ENCODE peak calls at places on chromosome 22, in seven cellular contexts. N, S, Z, G, O, K and H are unnamed samples.

GRCh38 chr22:38258895-38259294 is 13.9 kb downstream of the TMEM184B start:
- DNase-seq in N (no peak), S (no peak), Z (no peak), G (peak; percentile 82), O (peak; percentile 72), K (no peak), H (no peak)

GRCh38 chr22:19772673-19773469 is 12.3 kb downstream of the TBX1 start:
- DNase-seq in N (peak; percentile 18), S (no peak), Z (no peak), G (no peak), O (no peak), K (no peak), H (no peak)

GRCh38 chr22:50186789-50187523 is 1.2 kb downstream of the TRABD start:
- DNase-seq in N (no peak), S (no peak), Z (no peak), G (no peak), O (peak; percentile 29), K (no peak), H (no peak)

GRCh38 chr22:19806213-19807160 is 45.9 kb downstream of the TBX1 start:
- DNase-seq in N (no peak), S (peak; percentile 21), Z (no peak), G (peak; percentile 38), O (peak; percentile 22), K (no peak), H (no peak)

GRCh38 chr22:35742342-35743100 is 24.8 kb downstream of the APOL5 start:
- DNase-seq in N (no peak), S (peak; percentile 79), Z (peak; percentile 96), G (no peak), O (peak; percentile 81), K (peak; percentile 64), H (peak; percentile 94)

GRCh38 chr22:44931077-44931540 is 78.7 kb downstream of the PHF21B start:
- DNase-seq in N (no peak), S (peak; percentile 3), Z (no peak), G (peak; percentile 57), O (peak; percentile 36), K (no peak), H (peak; percentile 62)

GRCh38 chr22:48492371-48493320 is 1335.0 kb downstream of the BRD1 start:
- DNase-seq in N (peak; percentile 55), S (peak; percentile 44), Z (peak; percentile 42), G (peak; percentile 53), O (peak; percentile 76), K (peak; percentile 77), H (peak; percentile 60)

GRCh38 chr22:40020956-40021355 is 26.2 kb downstream of the FAM83F start:
- DNase-seq in N (no peak), S (no peak), Z (no peak), G (no peak), O (no peak), K (no peak), H (no peak)

GRCh38 chr22:42996646-42997365 is 18.1 kb downstream of the PACSIN2 start:
- DNase-seq in N (no peak), S (no peak), Z (no peak), G (no peak), O (peak; percentile 66), K (no peak), H (no peak)

GRCh38 chr22:19166421-19166820 is 12.1 kb downstream of the SLC25A1 start:
- DNase-seq in N (no peak), S (no peak), Z (no peak), G (no peak), O (no peak), K (no peak), H (no peak)

GRCh38 chr22:43592470-43592869 is 180.7 kb downstream of the MPPED1 start:
- DNase-seq in N (no peak), S (no peak), Z (no peak), G (no peak), O (no peak), K (no peak), H (no peak)

GRCh38 chr22:27480487-27480886 is 321.1 kb downstream of the MN1 start:
- DNase-seq in N (no peak), S (no peak), Z (no peak), G (no peak), O (no peak), K (no peak), H (no peak)

GRCh38 chr22:28358244-28358777 is 321.3 kb downstream of the TTC28 start:
- DNase-seq in N (no peak), S (no peak), Z (no peak), G (no peak), O (no peak), K (no peak), H (no peak)

GRCh38 chr22:46749682-46750529 is 11.9 kb upstream of the CERK start:
- DNase-seq in N (no peak), S (no peak), Z (no peak), G (no peak), O (no peak), K (peak; percentile 42), H (no peak)

GRCh38 chr22:32080904-32081303 is 37.8 kb downstream of the SLC5A1 start:
- DNase-seq in N (peak; percentile 38), S (peak; percentile 46), Z (peak; percentile 50), G (no peak), O (peak; percentile 61), K (no peak), H (peak; percentile 50)

GRCh38 chr22:46569055-46569847 is 31.8 kb upstream of the CELSR1 start:
- DNase-seq in N (no peak), S (no peak), Z (no peak), G (no peak), O (no peak), K (no peak), H (no peak)

GRCh38 chr22:46797355-46797754 is 34.9 kb downstream of the TBC1D22A start:
- DNase-seq in N (no peak), S (no peak), Z (peak; percentile 31), G (no peak), O (peak; percentile 55), K (peak; percentile 47), H (peak; percentile 59)

GRCh38 chr22:22895776-22896445 is 8.3 kb downstream of the IGLL5 start:
- DNase-seq in N (peak; percentile 9), S (no peak), Z (no peak), G (no peak), O (no peak), K (no peak), H (no peak)

GRCh38 chr22:27088026-27088425 is 430.6 kb downstream of the MIAT start:
- DNase-seq in N (no peak), S (peak; percentile 60), Z (peak; percentile 55), G (no peak), O (peak; percentile 39), K (no peak), H (peak; percentile 78)

GRCh38 chr22:31754813-31755212 is 994 bp downstream of the DEPDC5 start:
- DNase-seq in N (no peak), S (no peak), Z (no peak), G (no peak), O (no peak), K (no peak), H (no peak)

GRCh38 chr22:37462983-37463382 is 23.2 kb downstream of the MFNG start:
- DNase-seq in N (peak; percentile 49), S (peak; percentile 35), Z (peak; percentile 48), G (no peak), O (peak; percentile 34), K (no peak), H (peak; percentile 70)

GRCh38 chr22:50105529-50106100 is 15.8 kb downstream of the MOV10L1 start:
- DNase-seq in N (peak; percentile 56), S (no peak), Z (no peak), G (no peak), O (peak; percentile 62), K (no peak), H (no peak)

GRCh38 chr22:17807571-17808410 is 33.5 kb upstream of the BID start:
- DNase-seq in N (no peak), S (no peak), Z (peak; percentile 56), G (no peak), O (peak; percentile 38), K (no peak), H (peak; percentile 95)

GRCh38 chr22:41919357-41920224 is 4.7 kb upstream of the SHISA8 start:
- DNase-seq in N (peak; percentile 56), S (peak; percentile 14), Z (peak; percentile 33), G (no peak), O (no peak), K (peak; percentile 54), H (peak; percentile 72)

GRCh38 chr22:37239336-37240239 is 4.5 kb downstream of the RAC2 start:
- DNase-seq in N (no peak), S (no peak), Z (no peak), G (no peak), O (no peak), K (no peak), H (no peak)

GRCh38 chr22:37062366-37062655 is 10.8 kb downstream of the KCTD17 start:
- DNase-seq in N (no peak), S (no peak), Z (no peak), G (no peak), O (no peak), K (no peak), H (no peak)

GRCh38 chr22:31099386-31099785 is 8.0 kb downstream of the SELENOM start:
- DNase-seq in N (no peak), S (no peak), Z (no peak), G (no peak), O (no peak), K (no peak), H (no peak)

GRCh38 chr22:48944756-48945620 is 882.7 kb downstream of the BRD1 start:
- DNase-seq in N (no peak), S (no peak), Z (no peak), G (no peak), O (no peak), K (peak; percentile 35), H (no peak)

GRCh38 chr22:23970201-23970641 is 3.5 kb downstream of the DDTL start:
- DNase-seq in N (no peak), S (no peak), Z (no peak), G (no peak), O (no peak), K (no peak), H (no peak)

GRCh38 chr22:42817556-42817955 is 39.5 kb downstream of the ARFGAP3 start:
- DNase-seq in N (no peak), S (no peak), Z (no peak), G (no peak), O (peak; percentile 56), K (no peak), H (no peak)

GRCh38 chr22:19974233-19974861 is 32.7 kb upstream of the TXNRD2 start:
- DNase-seq in N (peak; percentile 49), S (peak; percentile 14), Z (peak; percentile 37), G (no peak), O (peak; percentile 78), K (peak; percentile 75), H (no peak)

GRCh38 chr22:30481711-30482110 is 9.9 kb upstream of the SEC14L3 start:
- DNase-seq in N (no peak), S (peak; percentile 65), Z (peak; percentile 19), G (no peak), O (peak; percentile 9), K (no peak), H (no peak)

GRCh38 chr22:38733329-38734202 is 22.2 kb downstream of the SUN2 start:
- DNase-seq in N (peak; percentile 67), S (no peak), Z (peak; percentile 89), G (peak; percentile 65), O (peak; percentile 28), K (no peak), H (peak; percentile 98)

GRCh38 chr22:50260801-50261614 is 475 bp downstream of the MAPK12 start:
- DNase-seq in N (peak; percentile 50), S (peak; percentile 53), Z (no peak), G (no peak), O (peak; percentile 86), K (no peak), H (peak; percentile 70)

GRCh38 chr22:29478326-29479276 is 1.4 kb upstream of the NEFH start:
- DNase-seq in N (peak; percentile 68), S (no peak), Z (no peak), G (no peak), O (peak; percentile 18), K (no peak), H (peak; percentile 13)

GRCh38 chr22:31829505-31829904 is 75.7 kb downstream of the DEPDC5 start:
- DNase-seq in N (peak; percentile 24), S (peak; percentile 96), Z (peak; percentile 98), G (peak; percentile 22), O (peak; percentile 97), K (peak; percentile 89), H (peak; percentile 97)

GRCh38 chr22:19643448-19644313 is 70.6 kb upstream of the SEPTIN5 start:
- DNase-seq in N (no peak), S (no peak), Z (no peak), G (no peak), O (no peak), K (no peak), H (no peak)